ENCODE peak calls at places on chromosomes 11 and 22, in four cellular contexts. T is IMR-90, P is ovary, Q is lower leg skin. U is an unnamed sample.

GRCh38 chr11:1840780-1841480 is 2.1 kb downstream of the TNNI2 start:
- DNase-seq in T (no peak), Q (no peak), P (peak; percentile 28), U (no peak)

GRCh38 chr22:19942886-19943664 is 1.5 kb upstream of the TXNRD2 start:
- DNase-seq in T (peak; percentile 94), Q (no peak), P (peak; percentile 78), U (no peak)

GRCh38 chr11:46659908-46660307 is 40.5 kb downstream of the ARHGAP1 start:
- DNase-seq in P (no peak), T (peak; percentile 84), Q (peak; percentile 76), U (no peak)

GRCh38 chr11:37946155-37946766 is 1348.2 kb upstream of the RAG2 start:
- DNase-seq in P (no peak), T (peak; percentile 27), Q (no peak), U (no peak)

GRCh38 chr11:3190600-3190999 is 25.5 kb upstream of the OSBPL5 start:
- DNase-seq in P (no peak), T (no peak), Q (peak; percentile 78), U (no peak)

GRCh38 chr11:130485983-130486970 is 37.8 kb downstream of the ADAMTS15 start:
- DNase-seq in Q (peak; percentile 63), T (no peak), P (no peak), U (no peak)

GRCh38 chr22:44126807-44127206 is 53.9 kb upstream of the PARVG start:
- DNase-seq in P (no peak), Q (no peak), T (no peak), U (no peak)

GRCh38 chr22:19477321-19478085 is 1.5 kb downstream of the UFD1 start:
- DNase-seq in T (peak; percentile 16), P (no peak), Q (no peak), U (no peak)

GRCh38 chr11:7536102-7536501 is 22.3 kb downstream of the PPFIBP2 start:
- DNase-seq in Q (peak; percentile 46), T (no peak), P (no peak), U (no peak)

GRCh38 chr11:102716527-102716926 is 8.2 kb downstream of the MMP8 start:
- DNase-seq in T (no peak), Q (no peak), P (no peak), U (no peak)

GRCh38 chr11:42249956-42250355 is 790.5 kb upstream of the LRRC4C start:
- DNase-seq in P (no peak), T (no peak), Q (no peak), U (no peak)

GRCh38 chr11:13343067-13343466 is 65.5 kb downstream of the BMAL1 start:
- DNase-seq in P (no peak), T (no peak), Q (no peak), U (no peak)

GRCh38 chr11:13834463-13834862 is 128.1 kb upstream of the SPON1 start:
- DNase-seq in Q (no peak), T (no peak), P (no peak), U (no peak)

GRCh38 chr11:126303623-126304456 is at the start of gene DCPS:
- DNase-seq in T (peak; percentile 88), Q (peak; percentile 98), P (peak; percentile 95), U (peak; percentile 94)

GRCh38 chr11:95363189-95363588 is 132.2 kb upstream of the SESN3 start:
- DNase-seq in P (no peak), Q (no peak), T (no peak), U (no peak)

GRCh38 chr11:86162257-86162656 is 82.3 kb upstream of the EED start:
- DNase-seq in T (peak; percentile 93), P (peak; percentile 55), Q (no peak), U (no peak)

GRCh38 chr11:74262725-74263124 is 48.7 kb downstream of the P4HA3 start:
- DNase-seq in P (no peak), Q (peak; percentile 50), T (no peak), U (no peak)

GRCh38 chr11:2574043-2574552 is 125.7 kb downstream of the KCNQ1OT1 start:
- DNase-seq in P (peak; percentile 27), T (no peak), Q (peak; percentile 71), U (no peak)

GRCh38 chr11:61704838-61705237 is 24.6 kb downstream of the DAGLA start:
- DNase-seq in P (no peak), T (no peak), Q (no peak), U (no peak)

GRCh38 chr11:105780781-105781525 is 171.1 kb downstream of the GRIA4 start:
- DNase-seq in T (no peak), Q (no peak), P (no peak), U (no peak)

GRCh38 chr11:105786766-105787165 is 176.9 kb downstream of the GRIA4 start:
- DNase-seq in P (no peak), Q (no peak), T (no peak), U (no peak)

GRCh38 chr11:105783216-105783615 is 173.3 kb downstream of the GRIA4 start:
- DNase-seq in T (no peak), Q (no peak), P (no peak), U (no peak)

DNA sequence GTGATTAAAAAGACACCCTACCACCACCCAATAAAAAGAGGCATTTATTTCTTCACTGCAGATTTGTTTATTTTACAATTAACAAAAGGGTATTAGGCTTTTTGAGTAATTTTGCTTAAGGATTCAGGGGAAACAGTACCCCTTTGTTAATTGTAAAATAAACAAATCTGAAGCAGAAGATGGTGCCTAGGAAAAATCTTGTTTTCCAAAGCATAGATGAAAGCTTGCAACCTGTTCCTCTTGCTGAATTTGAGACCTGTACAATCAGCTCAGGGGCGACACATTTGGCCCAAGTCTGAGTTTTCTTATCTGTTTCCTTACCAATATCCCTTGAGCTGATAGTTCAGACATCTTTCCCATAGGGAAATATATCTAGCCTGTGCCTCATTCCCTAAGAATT is 171.9 kb downstream of the GRIA4 start:
- DNase-seq in Q (no peak), T (no peak), P (no peak), U (no peak)
- TF ChIP-seq POLR2A in Q (no peak), T (no peak), P (no peak), U (no peak)

GRCh38 chr11:93542753-93543246 is 391 bp downstream of the SMCO4 start:
- DNase-seq in Q (peak; percentile 85), T (no peak), P (peak; percentile 61), U (peak; percentile 32)

GRCh38 chr11:93545566-93545965 is 2.4 kb upstream of the SMCO4 start:
- DNase-seq in T (no peak), Q (no peak), P (no peak), U (no peak)

GRCh38 chr11:93541884-93542752 is 1.1 kb downstream of the SMCO4 start:
- DNase-seq in T (peak; percentile 77), P (peak; percentile 54), Q (peak; percentile 91), U (peak; percentile 46)

GRCh38 chr11:93541154-93541553 is 2.0 kb downstream of the SMCO4 start:
- DNase-seq in Q (peak; percentile 54), T (no peak), P (no peak), U (no peak)

DNA sequence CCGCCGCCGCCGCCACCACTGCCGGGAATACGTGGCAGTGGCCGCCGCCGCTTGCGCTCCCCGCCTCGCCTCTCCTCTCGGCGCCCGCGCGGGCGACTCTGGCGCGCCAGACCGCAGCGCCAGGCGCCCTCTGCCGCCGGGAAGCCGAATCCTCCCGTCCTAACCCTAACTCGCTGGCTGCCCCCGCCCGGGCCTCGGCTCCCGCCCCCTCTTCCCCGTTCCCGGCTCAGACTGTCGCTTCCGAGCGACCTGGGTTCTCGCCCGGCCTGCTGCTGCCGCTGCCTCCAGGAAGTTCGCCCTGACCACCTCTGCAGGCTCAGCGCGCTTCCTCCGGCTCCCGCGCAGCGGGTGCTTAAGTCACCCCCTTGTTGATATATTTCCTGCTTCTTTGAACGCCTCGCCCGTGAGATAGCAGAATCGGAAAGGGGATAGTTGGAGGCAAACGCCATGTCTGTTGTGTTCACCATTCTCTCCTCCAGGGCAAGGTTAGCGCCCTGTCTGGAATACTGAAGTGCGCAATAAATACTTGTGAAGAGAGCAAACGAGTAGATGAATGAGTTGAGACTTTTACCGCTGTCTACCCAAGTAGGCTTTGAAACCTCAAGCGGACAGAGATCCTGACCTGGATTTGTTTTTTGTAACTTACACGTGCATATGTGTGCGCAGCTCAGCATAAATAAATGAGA is at the start of gene SMCO4:
- DNase-seq in T (peak; percentile 66), P (peak; percentile 88), Q (peak; percentile 96), U (peak; percentile 70)
- TF ChIP-seq POLR2A in T (peak; percentile 45), P (peak; percentile 24), Q (no peak), U (no peak)

GRCh38 chr11:117828641-117829368 is 4.3 kb upstream of the FXYD2 start:
- DNase-seq in Q (peak; percentile 90), P (peak; percentile 69), T (peak; percentile 76), U (no peak)
- TF ChIP-seq POLR2A in Q (no peak), P (no peak), T (no peak), U (no peak)

GRCh38 chr22:42074846-42075245 is 798 bp downstream of the PHETA2 start:
- DNase-seq in P (no peak), T (no peak), Q (peak; percentile 78), U (no peak)

GRCh38 chr22:42072606-42073330 is 1.3 kb upstream of the PHETA2 start:
- DNase-seq in P (no peak), T (no peak), Q (peak; percentile 85), U (no peak)

GRCh38 chr22:42075277-42075676 is 1.2 kb downstream of the PHETA2 start:
- DNase-seq in P (no peak), Q (peak; percentile 78), T (no peak), U (no peak)

GRCh38 chr22:42073568-42074152 is 388 bp upstream of the PHETA2 start:
- DNase-seq in Q (peak; percentile 88), T (no peak), P (no peak), U (no peak)

GRCh38 chr22:42074153-42074750 is at the start of gene PHETA2:
- DNase-seq in P (peak; percentile 76), Q (peak; percentile 91), T (peak; percentile 25), U (peak; percentile 43)
- TF ChIP-seq POLR2A in P (no peak), Q (no peak), T (peak; percentile 42), U (peak; percentile 55)

U was measured in GM12892.